ENCODE peak calls at places on chromosomes 16 and 17, in nine cellular contexts. G is psoas muscle, A is GM12865, Y is GM23338, X is A549, T is neural crest cell, B is fibroblast of the aortic adventitia, C is PC-3, O is mammary epithelial cell. D is an unnamed sample.

GRCh38 chr16:1884889-1885288 is 12.9 kb upstream of the MEIOB start:
- DNase-seq in B (no peak), Y (peak; percentile 46), T (no peak), A (no peak), O (no peak), C (no peak), X (no peak), G (no peak), D (no peak)

GRCh38 chr16:76768948-76769347 is 422.0 kb upstream of the MON1B start:
- DNase-seq in G (no peak), A (no peak), Y (no peak), B (no peak), C (no peak), O (no peak), T (no peak), X (no peak), D (no peak)

GRCh38 chr17:3888343-3889171 is 4.3 kb downstream of the CAMKK1 start:
- DNase-seq in C (peak; percentile 87), B (peak; percentile 90), X (no peak), Y (peak; percentile 87), T (no peak), O (peak; percentile 81), A (no peak), G (peak; percentile 87), D (no peak)

GRCh38 chr17:34980681-34981537 is 597 bp downstream of the LIG3 start:
- DNase-seq in X (peak; percentile 86), O (peak; percentile 78), Y (peak; percentile 85), A (peak; percentile 91), B (peak; percentile 83), C (peak; percentile 60), G (peak; percentile 84), T (peak; percentile 52), D (no peak)

GRCh38 chr17:3916825-3917224 is 560 bp upstream of the P2RX1 start:
- DNase-seq in O (no peak), T (no peak), B (no peak), A (no peak), X (no peak), C (no peak), G (no peak), Y (no peak), D (no peak)

GRCh38 chr16:31350275-31351005 is 4.5 kb upstream of the ITGAX start:
- DNase-seq in A (peak; percentile 23), Y (no peak), X (no peak), T (no peak), O (no peak), C (no peak), G (no peak), B (no peak), D (no peak)

GRCh38 chr16:77211880-77212735 is 12.9 kb downstream of the SYCE1L start:
- DNase-seq in C (peak; percentile 61), Y (peak; percentile 92), O (peak; percentile 31), B (no peak), X (peak; percentile 83), A (peak; percentile 77), T (peak; percentile 53), G (peak; percentile 57), D (peak; percentile 63)

GRCh38 chr17:29032798-29033197 is 10.1 kb upstream of the PIPOX start:
- DNase-seq in X (no peak), G (no peak), C (no peak), T (no peak), A (no peak), B (no peak), Y (peak; percentile 81), O (no peak), D (no peak)

GRCh38 chr17:77729587-77729986 is 228.9 kb upstream of the TNRC6C start:
- DNase-seq in X (no peak), A (no peak), C (no peak), G (no peak), O (no peak), T (no peak), B (no peak), Y (no peak), D (no peak)

GRCh38 chr17:19248923-19249574 is 11.9 kb downstream of the EPN2 start:
- DNase-seq in T (no peak), X (no peak), G (peak; percentile 57), Y (no peak), C (peak; percentile 82), A (no peak), B (peak; percentile 87), O (peak; percentile 68), D (no peak)

GRCh38 chr16:3729161-3730112 is 12.1 kb upstream of the TRAP1 start:
- DNase-seq in G (no peak), Y (no peak), C (no peak), X (no peak), B (no peak), T (no peak), O (no peak), A (no peak), D (no peak)

GRCh38 chr16:19210175-19210924 is 42.3 kb downstream of the SYT17 start:
- DNase-seq in X (no peak), Y (no peak), B (no peak), O (no peak), A (peak; percentile 70), G (no peak), T (no peak), C (peak; percentile 68), D (no peak)

GRCh38 chr17:57016764-57017116 is 38.8 kb downstream of the SCPEP1 start:
- DNase-seq in O (peak; percentile 36), G (no peak), T (no peak), A (no peak), X (no peak), Y (no peak), B (peak; percentile 26), C (peak; percentile 99), D (no peak)

GRCh38 chr17:77670125-77670524 is 288.4 kb upstream of the TNRC6C start:
- DNase-seq in X (no peak), A (no peak), O (no peak), B (peak; percentile 5), G (no peak), T (no peak), Y (no peak), C (no peak), D (no peak)

GRCh38 chr16:47065766-47066688 is 77.7 kb downstream of the NETO2 start:
- DNase-seq in G (no peak), C (no peak), B (no peak), A (no peak), O (no peak), Y (no peak), T (no peak), X (no peak), D (no peak)

GRCh38 chr17:79842656-79843474 is 3.6 kb upstream of the CBX4 start:
- DNase-seq in C (peak; percentile 34), T (peak; percentile 24), B (peak; percentile 15), X (no peak), O (no peak), Y (peak; percentile 39), A (peak; percentile 24), G (no peak), D (no peak)

GRCh38 chr16:11396241-11397048 is 51.2 kb downstream of the RMI2 start:
- DNase-seq in C (peak; percentile 76), Y (peak; percentile 93), O (peak; percentile 39), A (peak; percentile 56), B (peak; percentile 66), X (peak; percentile 94), T (peak; percentile 93), G (peak; percentile 75), D (peak; percentile 50)
- TF ChIP-seq CTCF in C (peak; percentile 85), Y (peak; percentile 99), O (peak; percentile 96), A (peak; percentile 98), B (peak; percentile 99), X (peak; percentile 93), T (peak; percentile 99), G (peak; percentile 98), D (peak; percentile 99)

GRCh38 chr17:53193044-53193443 is 629.7 kb upstream of the KIF2B start:
- DNase-seq in C (peak; percentile 28), B (no peak), G (no peak), O (no peak), T (no peak), A (no peak), X (no peak), Y (no peak), D (no peak)

GRCh38 chr17:53186004-53186403 is 636.7 kb upstream of the KIF2B start:
- DNase-seq in T (no peak), Y (peak; percentile 6), X (no peak), A (no peak), G (no peak), B (no peak), O (no peak), C (no peak), D (no peak)

DNA sequence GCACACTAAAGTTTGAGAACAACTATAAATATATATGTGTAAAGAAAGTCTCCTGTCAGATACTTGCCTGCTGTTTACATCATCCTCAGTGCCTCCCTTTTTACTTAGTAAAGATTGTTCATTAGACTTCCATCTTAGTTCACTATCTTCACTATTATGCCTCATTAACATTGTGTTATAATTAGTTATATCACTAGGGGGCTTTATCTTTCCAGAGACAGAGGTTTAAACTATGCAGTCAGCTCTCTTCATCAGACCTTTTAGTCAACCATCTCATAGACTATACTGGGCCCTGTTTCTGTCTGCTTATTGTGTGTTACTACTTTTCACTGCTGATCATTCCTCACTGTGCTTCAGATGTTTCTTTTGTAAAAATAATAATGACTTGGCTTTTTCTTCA is 630.8 kb upstream of the KIF2B start:
- DNase-seq in A (no peak), Y (peak; percentile 6), C (no peak), G (no peak), T (no peak), O (no peak), B (no peak), X (no peak), D (no peak)
- TF ChIP-seq CTCF in A (no peak), Y (no peak), C (no peak), G (no peak), T (peak; percentile 13), O (no peak), B (no peak), X (no peak), D (no peak)

GRCh38 chr17:31593806-31594205 is 202.3 kb downstream of the RAB11FIP4 start:
- DNase-seq in T (no peak), A (no peak), O (peak; percentile 78), Y (no peak), G (peak; percentile 74), C (no peak), B (peak; percentile 41), X (no peak), D (no peak)

GRCh38 chr17:31596382-31597323 is 205.2 kb downstream of the RAB11FIP4 start:
- DNase-seq in X (peak; percentile 87), T (no peak), O (peak; percentile 96), A (peak; percentile 86), G (peak; percentile 84), C (peak; percentile 87), B (peak; percentile 97), Y (peak; percentile 32), D (no peak)

GRCh38 chr17:31594416-31594815 is 202.9 kb downstream of the RAB11FIP4 start:
- DNase-seq in Y (no peak), A (no peak), T (no peak), G (no peak), O (no peak), C (no peak), X (no peak), B (no peak), D (no peak)

GRCh38 chr17:31595666-31596381 is 204.3 kb downstream of the RAB11FIP4 start:
- DNase-seq in A (no peak), Y (no peak), X (no peak), B (no peak), C (peak; percentile 20), O (no peak), T (no peak), G (no peak), D (no peak)

GRCh38 chr17:31595076-31595475 is 203.6 kb downstream of the RAB11FIP4 start:
- DNase-seq in T (no peak), Y (no peak), G (no peak), A (no peak), O (peak; percentile 52), C (peak; percentile 30), B (peak; percentile 31), X (no peak), D (no peak)
- TF ChIP-seq CTCF in T (no peak), Y (no peak), G (no peak), A (no peak), O (no peak), C (no peak), B (no peak), X (no peak), D (no peak)

GRCh38 chr17:80859004-80859941 is 132.4 kb upstream of the CHMP6 start:
- DNase-seq in B (peak; percentile 94), X (no peak), G (peak; percentile 80), Y (peak; percentile 44), A (no peak), O (peak; percentile 85), T (no peak), C (peak; percentile 87), D (no peak)
- TF ChIP-seq CTCF in B (peak; percentile 44), X (peak; percentile 9), G (no peak), Y (peak; percentile 31), A (no peak), O (no peak), T (no peak), C (peak; percentile 43), D (no peak)

D was measured in CD8-positive, alpha-beta T cell.